ENCODE peak calls at places on chromosome 1, in six cellular contexts. P is IMR-90, Q is mesendoderm, W is H1, U is neuronal stem cell, H is mesenchymal stem cell. Y is an unnamed sample.

GRCh38 chr1:94527447-94528031 is 14.0 kb downstream of the F3 start:
- DNase-seq in P (peak), W (no peak), H (peak), U (no peak), Q (peak), Y (no peak)

GRCh38 chr1:90810006-90810405 is 92.9 kb upstream of the BARHL2 start:
- DNase-seq in U (no peak), W (no peak), P (no peak), H (no peak), Q (no peak), Y (no peak)

GRCh38 chr1:10644307-10645128 is 151.9 kb downstream of the CASZ1 start:
- DNase-seq in W (no peak), U (no peak), H (no peak), P (peak), Q (no peak), Y (no peak)

GRCh38 chr1:107523061-107523460 is 382.2 kb downstream of the NTNG1 start:
- DNase-seq in Q (peak), H (no peak), P (no peak), U (no peak), W (no peak), Y (peak)

GRCh38 chr1:15508700-15509487 is 15.1 kb downstream of the CASP9 start:
- DNase-seq in P (no peak), W (peak), U (no peak), H (no peak), Q (peak), Y (peak)

GRCh38 chr1:162696286-162696862 is 64.1 kb downstream of the DDR2 start:
- DNase-seq in H (peak), U (peak), Q (peak), P (peak), W (peak), Y (peak)

GRCh38 chr1:23645338-23645737 is 46.3 kb upstream of the RPL11 start:
- DNase-seq in Q (no peak), H (no peak), P (no peak), W (no peak), U (no peak), Y (no peak)

GRCh38 chr1:149942207-149942606 is 5.5 kb upstream of the MTMR11 start:
- DNase-seq in P (peak), W (no peak), U (peak), H (peak), Q (peak), Y (peak)

GRCh38 chr1:23809751-23810171 is 9.2 kb upstream of the GALE start:
- DNase-seq in P (peak), Q (peak), U (no peak), W (peak), H (peak), Y (peak)

GRCh38 chr1:30724175-30724574 is 790 bp upstream of the MATN1 start:
- DNase-seq in P (no peak), Q (no peak), H (no peak), U (no peak), W (no peak), Y (no peak)

GRCh38 chr1:121519042-121519755 is 334.4 kb downstream of the SRGAP2C start:
- DNase-seq in W (peak), U (peak), H (peak), Q (peak), P (no peak), Y (peak)

GRCh38 chr1:41619511-41620364 is 135.3 kb upstream of the EDN2 start:
- DNase-seq in Q (peak), U (no peak), W (peak), H (no peak), P (no peak), Y (no peak)

GRCh38 chr1:180923024-180923841 is 10.5 kb downstream of the KIAA1614 start:
- DNase-seq in Q (peak), W (peak), H (peak), P (peak), U (peak), Y (peak)

GRCh38 chr1:227131193-227131592 is 187.1 kb downstream of the CDC42BPA start:
- DNase-seq in U (no peak), Q (peak), W (no peak), P (peak), H (peak), Y (no peak)

GRCh38 chr1:24874611-24875225 is 55.4 kb downstream of the RUNX3 start:
- DNase-seq in H (no peak), Q (no peak), W (peak), P (no peak), U (no peak), Y (no peak)

GRCh38 chr1:36156329-36157114 is 562 bp downstream of the MAP7D1 start:
- DNase-seq in H (peak), U (peak), Q (peak), W (peak), P (peak), Y (peak)

GRCh38 chr1:36155560-36156328 is at the start of gene MAP7D1:
- DNase-seq in U (peak), W (peak), Q (peak), P (peak), H (peak), Y (peak)

GRCh38 chr1:36154335-36154734 is 1.6 kb upstream of the MAP7D1 start:
- DNase-seq in Q (no peak), H (no peak), P (no peak), W (no peak), U (no peak), Y (no peak)

GRCh38 chr1:36153476-36153875 is 2.5 kb upstream of the MAP7D1 start:
- DNase-seq in H (no peak), U (no peak), Q (no peak), P (no peak), W (no peak), Y (no peak)

DNA sequence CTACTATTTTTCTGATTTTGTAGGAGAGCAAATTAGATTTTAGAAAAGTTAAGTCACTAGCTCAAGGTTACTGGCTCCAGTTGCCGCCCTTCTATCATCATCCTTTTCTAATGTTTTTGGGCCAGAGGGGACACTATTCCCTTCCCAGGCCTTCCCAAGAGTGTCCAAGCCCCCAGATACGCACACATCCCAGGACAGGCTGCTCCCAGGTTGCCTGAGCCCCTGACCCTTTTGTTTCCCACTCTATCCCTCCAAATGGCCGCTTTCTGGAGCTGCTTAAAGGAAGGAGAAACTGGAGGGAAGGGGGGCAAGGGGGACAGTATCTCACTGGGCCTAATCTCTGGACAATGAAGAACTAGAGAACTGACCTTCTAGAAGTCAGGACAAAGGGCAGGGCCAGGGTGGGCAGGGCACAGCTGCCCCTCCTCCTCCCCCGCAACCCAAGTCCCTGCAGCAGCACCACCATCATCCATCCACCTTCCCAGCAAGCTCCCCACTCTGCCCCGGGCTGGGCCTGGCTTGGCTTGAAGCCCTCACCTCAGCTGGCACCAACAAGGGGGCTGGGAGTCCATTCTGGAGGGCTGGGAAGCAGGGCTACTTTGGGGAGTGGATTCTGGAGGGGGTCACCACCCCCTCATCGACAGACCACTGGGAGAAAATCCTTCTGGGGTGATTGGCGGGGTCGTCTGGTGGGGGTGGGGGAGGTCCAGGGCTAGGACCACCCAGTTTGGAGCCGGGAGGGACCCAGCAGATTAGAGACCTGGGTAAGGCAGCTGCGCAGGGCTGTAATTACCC is 998 bp upstream of the MAP7D1 start:
- DNase-seq in H (no peak), Q (no peak), W (no peak), P (no peak), U (peak), Y (peak)
- H3K4ac ChIP-seq in H (peak), Q (peak), W (no peak), P (peak), U (no peak), Y (no peak)

GRCh38 chr1:156286061-156286460 is 1.9 kb downstream of the TMEM79 start:
- DNase-seq in U (no peak), Q (no peak), P (no peak), W (no peak), H (no peak), Y (no peak)

GRCh38 chr1:156285437-156285836 is 1.3 kb downstream of the TMEM79 start:
- DNase-seq in W (no peak), Q (no peak), P (no peak), U (no peak), H (no peak), Y (no peak)

GRCh38 chr1:156284112-156284511 is at the start of gene TMEM79:
- DNase-seq in W (no peak), P (no peak), Q (no peak), H (no peak), U (no peak), Y (no peak)

GRCh38 chr1:156282479-156283222 is at the start of gene SMG5:
- DNase-seq in W (peak), Q (peak), H (peak), U (peak), P (peak), Y (peak)

DNA sequence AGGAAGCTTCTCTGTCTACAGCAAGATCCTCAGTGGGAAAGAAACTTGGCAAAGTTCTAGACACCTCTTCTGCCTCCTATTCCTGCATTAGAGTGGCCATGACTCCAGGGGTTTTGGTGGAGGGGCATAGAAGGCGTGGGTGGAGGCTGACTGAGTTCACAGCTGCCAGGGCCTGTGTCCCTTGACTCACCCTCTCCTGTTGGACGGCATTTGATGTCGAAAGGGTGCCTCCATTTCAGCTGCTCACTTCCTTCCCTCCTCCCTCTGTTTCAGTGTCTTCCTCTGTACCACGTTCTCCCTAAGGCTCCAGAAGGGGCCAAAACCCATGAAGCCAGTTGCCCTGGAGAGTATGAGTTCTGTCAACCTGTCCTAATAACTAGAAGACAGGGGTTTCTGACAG is 637 bp downstream of the TMEM79 start:
- DNase-seq in U (no peak), H (no peak), Q (no peak), W (no peak), P (no peak), Y (no peak)
- H2BK15ac ChIP-seq in U (no peak), H (no peak), Q (no peak), W (no peak), P (no peak), Y (no peak)

DNA sequence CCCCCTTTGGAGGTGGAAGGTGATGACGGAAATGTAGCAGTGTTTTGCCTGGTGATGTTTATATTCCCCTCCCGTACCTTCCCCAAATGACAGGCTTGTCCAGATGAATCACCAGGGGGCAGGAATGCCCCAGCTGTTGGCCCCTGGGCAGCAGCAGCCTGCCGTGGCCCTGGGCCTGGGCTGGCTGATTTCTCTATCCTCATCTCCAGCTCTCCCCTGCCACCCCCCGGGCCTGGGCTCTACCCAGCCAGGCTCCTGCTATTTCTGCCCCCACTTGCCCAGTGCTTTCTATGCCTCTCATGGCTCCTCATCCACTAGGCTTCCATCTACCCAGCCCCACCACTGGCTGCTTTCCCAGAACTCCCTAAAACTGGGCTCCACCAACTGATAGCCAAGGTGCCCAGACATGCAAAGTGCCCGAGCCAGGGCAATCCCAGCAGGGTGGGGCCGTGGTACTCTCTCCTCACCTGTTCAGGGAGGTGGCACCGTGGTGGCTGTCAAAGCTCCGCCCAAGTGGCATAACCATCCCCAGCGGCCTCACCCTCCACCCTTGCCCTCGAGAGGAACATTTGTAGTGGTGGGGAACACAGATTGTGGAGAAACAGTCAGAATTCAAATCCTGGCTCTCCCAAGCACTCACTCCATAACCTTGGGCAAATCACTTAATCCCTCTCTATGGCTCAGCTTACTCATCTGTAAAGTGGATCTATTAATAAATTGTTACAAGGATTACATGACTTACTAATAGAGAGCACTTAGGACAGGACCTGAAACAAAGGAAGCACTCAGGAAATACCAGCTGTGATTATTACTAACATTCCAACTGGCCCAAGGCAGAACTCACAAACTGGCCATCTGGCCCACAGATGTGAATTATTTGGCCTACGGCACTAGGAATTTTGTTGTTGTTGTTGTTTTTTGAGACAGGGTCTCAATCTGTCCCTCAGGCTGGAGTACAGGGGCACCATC is 12.8 kb upstream of the ECE1 start:
- DNase-seq in P (peak), Q (no peak), U (no peak), W (no peak), H (peak), Y (no peak)
- H2BK120ac ChIP-seq in P (peak), Q (no peak), U (no peak), W (no peak), H (peak), Y (no peak)

DNA sequence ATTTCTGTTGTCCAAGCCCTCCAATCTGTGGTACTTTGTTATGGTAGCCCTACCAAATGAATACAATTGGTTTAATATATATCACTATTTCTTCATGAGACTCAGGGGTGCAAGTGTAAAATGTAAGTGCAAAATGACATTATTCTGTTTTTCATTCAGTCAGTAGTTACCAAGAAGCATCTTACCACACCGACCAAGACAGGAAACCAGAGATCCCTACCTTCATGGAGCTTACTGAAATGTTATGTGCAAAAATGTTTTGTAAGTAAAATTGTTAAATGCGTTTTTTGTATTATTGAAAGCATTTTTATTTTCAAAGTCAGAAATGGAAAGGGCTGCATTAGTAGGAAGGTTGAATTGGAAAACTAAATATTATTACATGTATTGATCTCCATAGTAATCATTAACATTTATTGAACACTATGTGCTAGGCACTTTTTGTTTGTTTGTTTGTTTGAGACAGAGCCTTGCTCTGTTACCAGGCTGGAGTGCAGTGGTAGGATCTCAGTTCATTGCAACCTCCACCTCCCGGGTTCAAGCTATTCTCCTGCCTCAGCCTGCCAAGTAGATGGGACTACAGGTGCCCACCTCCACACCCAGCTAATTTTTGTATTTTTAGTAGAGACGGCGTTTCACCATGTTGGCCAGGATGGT is 166.8 kb downstream of the PTPRC start:
- DNase-seq in U (no peak), W (no peak), Q (no peak), H (no peak), P (no peak), Y (no peak)
- H3K4ac ChIP-seq in U (no peak), W (no peak), Q (no peak), H (no peak), P (no peak), Y (no peak)

GRCh38 chr1:201838381-201838780 is 9.4 kb downstream of the IPO9 start:
- DNase-seq in P (no peak), W (no peak), Q (no peak), H (no peak), U (no peak), Y (no peak)
- H2BK15ac ChIP-seq in P (no peak), W (no peak), Q (no peak), H (no peak), U (no peak), Y (no peak)

GRCh38 chr1:185491604-185492003 is 174.6 kb upstream of the IVNS1ABP start:
- DNase-seq in Q (no peak), H (no peak), U (no peak), W (no peak), P (no peak), Y (no peak)
- H2BK120ac ChIP-seq in Q (no peak), H (no peak), U (no peak), W (no peak), P (no peak), Y (no peak)

DNA sequence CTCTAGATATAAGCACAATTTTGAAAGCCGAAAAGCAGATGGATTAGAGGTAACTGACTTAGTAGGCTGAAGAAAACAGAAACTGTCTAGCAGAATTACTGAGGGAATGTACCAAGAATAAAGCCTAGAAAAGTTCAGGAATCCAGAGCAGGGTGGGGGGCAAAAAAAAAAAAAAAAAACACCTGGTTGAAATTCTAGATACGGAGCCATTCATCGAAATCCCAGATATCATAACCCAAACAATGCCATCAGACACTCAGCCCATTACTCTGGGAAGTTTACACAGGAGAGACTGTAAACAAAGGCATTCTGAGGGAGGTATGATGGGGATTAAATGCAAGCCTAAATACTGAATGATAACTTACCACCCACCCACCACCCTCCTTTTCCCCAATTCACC is 45.6 kb downstream of the ENAH start:
- DNase-seq in U (no peak), Q (peak), P (no peak), H (no peak), W (no peak), Y (no peak)
- H3K4ac ChIP-seq in U (no peak), Q (no peak), P (no peak), H (no peak), W (no peak), Y (no peak)

GRCh38 chr1:29368936-29369932 is 132.9 kb downstream of the PTPRU start:
- DNase-seq in W (no peak), P (no peak), H (no peak), Q (no peak), U (no peak), Y (peak)

GRCh38 chr1:29372108-29372507 is 135.8 kb downstream of the PTPRU start:
- DNase-seq in W (no peak), P (no peak), H (no peak), Q (no peak), U (no peak), Y (no peak)

GRCh38 chr1:29364101-29364678 is 127.9 kb downstream of the PTPRU start:
- DNase-seq in H (no peak), Q (no peak), P (no peak), U (no peak), W (no peak), Y (peak)

GRCh38 chr1:29365906-29366670 is 129.8 kb downstream of the PTPRU start:
- DNase-seq in W (no peak), P (no peak), H (no peak), U (no peak), Q (no peak), Y (peak)

DNA sequence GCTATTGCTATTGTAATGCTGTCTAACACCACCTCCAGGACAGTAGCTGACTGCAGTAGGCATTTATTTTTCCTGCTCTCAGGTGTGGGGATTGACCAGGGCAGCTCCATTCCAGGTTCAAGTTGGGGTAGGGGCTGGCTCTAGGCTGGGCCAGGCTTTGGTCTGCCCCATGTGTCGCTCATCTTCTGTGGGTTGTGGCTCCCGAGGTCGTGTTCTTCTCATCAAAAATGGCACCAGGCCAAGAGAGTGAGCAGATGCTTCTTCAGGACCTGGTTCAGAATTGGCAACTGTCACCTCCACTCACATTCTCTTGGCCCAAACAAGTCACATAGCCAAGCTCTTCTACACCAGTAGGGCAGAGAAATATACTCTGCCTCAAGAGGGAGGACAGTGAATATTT is 133.7 kb downstream of the PTPRU start:
- DNase-seq in H (no peak), U (no peak), Q (no peak), W (no peak), P (no peak), Y (peak)
- H2BK15ac ChIP-seq in H (no peak), U (no peak), Q (no peak), W (no peak), P (no peak), Y (no peak)

Y was measured in H9.